ENCODE peak calls at places on chromosomes 4 and X, in five cellular contexts. K is gastrocnemius medialis, U is sigmoid colon, G is ovary, L is transverse colon. H is an unnamed sample.
A peak's percentile ranks its signal among the peaks of the same experiment; 100 is the strongest.

GRCh38 chr4:13367244-13367643 is 116.9 kb downstream of the RAB28 start:
- DNase-seq in G (no peak), U (no peak), L (no peak), K (no peak), H (no peak)

GRCh38 chr4:5969336-5969735 is 48.9 kb downstream of the C4orf50 start:
- DNase-seq in G (no peak), U (peak; percentile 34), L (no peak), K (no peak), H (no peak)

GRCh38 chr4:73871911-73872310 is 2.7 kb downstream of the CXCL1 start:
- DNase-seq in U (no peak), G (no peak), L (no peak), K (no peak), H (no peak)

GRCh38 chrX:80512924-80513323 is 92.7 kb downstream of the TENT5D start:
- DNase-seq in K (no peak), G (no peak), U (no peak), L (no peak), H (no peak)

GRCh38 chrX:119885554-119886428 is 9.9 kb upstream of the AKAP14 start:
- DNase-seq in G (no peak), L (no peak), U (peak; percentile 9), K (no peak), H (no peak)

GRCh38 chr4:105225500-105225899 is 78.8 kb downstream of the TET2 start:
- DNase-seq in U (no peak), K (no peak), G (no peak), L (no peak), H (no peak)

GRCh38 chrX:108537005-108537404 is 97.4 kb downstream of the COL4A5 start:
- DNase-seq in U (no peak), G (no peak), L (no peak), K (no peak), H (no peak)

GRCh38 chr4:140755811-140756291 is 334 bp downstream of the TBC1D9 start:
- DNase-seq in L (peak; percentile 50), U (peak; percentile 74), G (peak; percentile 51), K (no peak), H (peak; percentile 11)

GRCh38 chr4:68375667-68376559 is 26.0 kb upstream of the YTHDC1 start:
- DNase-seq in K (no peak), U (no peak), L (peak; percentile 28), G (no peak), H (no peak)

GRCh38 chr4:173125216-173125812 is 43.3 kb upstream of the GALNT7 start:
- DNase-seq in G (no peak), L (no peak), K (no peak), U (no peak), H (no peak)

GRCh38 chr4:85707591-85707990 is 232.6 kb downstream of the ARHGAP24 start:
- DNase-seq in G (no peak), L (no peak), U (no peak), K (no peak), H (no peak)

GRCh38 chrX:103878466-103879151 is 46.6 kb upstream of the RAB9B start:
- DNase-seq in K (peak; percentile 9), G (no peak), U (no peak), L (no peak), H (no peak)

GRCh38 chr4:10089346-10089745 is 27.3 kb downstream of the WDR1 start:
- DNase-seq in U (no peak), G (no peak), K (peak; percentile 71), L (peak; percentile 88), H (no peak)

GRCh38 chr4:80266267-80266901 is at the start of gene FGF5:
- DNase-seq in L (peak; percentile 36), K (no peak), U (peak; percentile 86), G (no peak), H (no peak)

GRCh38 chr4:169899295-169899694 is 126.9 kb downstream of the MFAP3L start:
- DNase-seq in U (no peak), L (no peak), K (no peak), G (no peak), H (no peak)

GRCh38 chr4:150944660-150945059 is 70.4 kb downstream of the LRBA start:
- DNase-seq in L (no peak), G (no peak), U (no peak), K (no peak), H (no peak)

GRCh38 chrX:38519651-38520050 is 41.7 kb upstream of the TSPAN7 start:
- DNase-seq in G (no peak), L (no peak), K (no peak), U (no peak), H (no peak)

GRCh38 chrX:85084770-85085393 is 81.2 kb downstream of the APOOL start:
- DNase-seq in L (no peak), K (no peak), G (no peak), U (no peak), H (peak; percentile 10)

GRCh38 chr4:18536420-18536819 is 514.9 kb upstream of the LCORL start:
- DNase-seq in L (no peak), G (no peak), K (no peak), U (no peak), H (no peak)

GRCh38 chr4:78878031-78878430 is 61.2 kb downstream of the PAQR3 start:
- DNase-seq in U (no peak), G (no peak), K (no peak), L (no peak), H (no peak)

GRCh38 chr4:78880874-78881492 is 58.3 kb downstream of the PAQR3 start:
- DNase-seq in L (no peak), K (no peak), U (no peak), G (no peak), H (no peak)

GRCh38 chr4:78876568-78877320 is 62.5 kb downstream of the PAQR3 start:
- DNase-seq in K (no peak), G (no peak), U (no peak), L (no peak), H (no peak)
- H3K36me3 ChIP-seq in K (peaks cover 35% of the 10 kb centered on the region), G (no peaks in the 10 kb centered on the region), U (peaks cover 17% of the 10 kb centered on the region), L (peaks cover 29% of the 10 kb centered on the region), H (peaks cover 78% of the 10 kb centered on the region)

DNA sequence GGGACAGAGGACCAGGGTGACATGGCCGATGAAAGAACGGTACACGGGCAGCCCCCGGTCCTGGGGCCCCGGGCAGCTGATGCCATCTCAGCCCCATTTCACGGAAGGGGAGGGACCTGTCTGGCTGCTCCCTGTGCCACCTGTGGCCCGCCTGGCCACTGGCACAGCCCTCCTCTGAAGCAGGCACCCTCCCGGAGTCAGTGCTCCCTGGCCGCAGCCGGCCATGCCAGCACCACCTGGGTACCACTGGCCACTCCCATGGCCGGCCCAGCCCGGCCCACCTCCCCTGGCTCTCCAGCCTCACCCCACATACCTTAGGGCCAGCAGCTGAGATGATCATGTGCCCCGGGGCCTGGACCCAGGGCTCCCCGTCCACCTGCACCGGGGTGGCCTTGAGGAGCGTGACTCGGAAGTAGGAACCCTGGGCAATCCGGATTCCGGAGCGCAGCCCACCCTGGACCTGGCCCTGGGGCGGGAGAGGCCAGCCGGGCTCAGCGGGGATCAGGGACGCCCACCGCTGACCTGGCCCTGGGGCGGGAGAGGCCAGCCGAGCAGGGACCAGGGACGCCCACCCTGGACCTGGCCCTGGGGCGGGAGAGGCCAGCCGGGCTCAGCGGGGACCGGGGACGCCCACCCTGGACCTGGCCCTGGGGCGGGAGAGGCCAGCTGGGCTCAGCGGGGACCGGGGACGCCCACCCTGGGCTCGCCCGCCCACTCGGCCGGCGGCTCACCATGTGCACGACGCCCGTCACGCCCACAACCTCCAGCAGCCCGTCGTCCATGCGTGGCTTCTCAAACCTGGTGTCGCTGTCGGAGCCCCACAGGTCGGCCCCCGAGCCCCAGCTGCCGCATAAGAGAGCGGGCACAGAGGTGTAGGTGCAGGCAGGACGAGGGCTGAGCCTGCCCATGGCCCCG is 12.4 kb downstream of the DGKQ start:
- DNase-seq in K (no peak), L (no peak), U (peak; percentile 65), G (no peak), H (no peak)
- TF ChIP-seq POLR2A in K (no peak), L (no peak), U (no peak), G (no peak), H (no peak)

DNA sequence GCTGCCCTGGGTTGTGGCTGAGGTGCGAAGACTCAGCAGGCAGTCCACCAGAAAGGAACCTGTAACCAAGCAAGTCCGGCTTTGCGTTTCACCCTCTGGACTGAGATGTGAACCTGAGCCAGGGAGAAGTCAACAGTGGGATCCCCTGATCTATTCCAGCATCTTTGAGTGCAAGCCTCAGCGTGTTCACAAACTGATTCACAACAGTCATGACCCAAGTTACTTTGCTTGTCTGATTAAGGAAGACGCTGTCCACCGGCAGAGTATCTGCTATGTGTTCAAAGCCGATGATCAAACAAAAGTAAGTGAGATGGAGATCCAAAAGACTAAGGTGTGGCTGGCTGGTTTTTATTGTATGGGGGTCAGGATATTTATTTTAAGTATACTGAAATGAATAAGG is 11.3 kb downstream of the TBC1D1 start:
- DNase-seq in G (no peak), U (no peak), K (no peak), L (no peak), H (no peak)
- H3K27ac ChIP-seq in G (no peak overlapping the region), U (peak overlapping the region; percentile 32), K (peak overlapping the region; percentile 54), L (no peak overlapping the region), H (no peak overlapping the region)

DNA sequence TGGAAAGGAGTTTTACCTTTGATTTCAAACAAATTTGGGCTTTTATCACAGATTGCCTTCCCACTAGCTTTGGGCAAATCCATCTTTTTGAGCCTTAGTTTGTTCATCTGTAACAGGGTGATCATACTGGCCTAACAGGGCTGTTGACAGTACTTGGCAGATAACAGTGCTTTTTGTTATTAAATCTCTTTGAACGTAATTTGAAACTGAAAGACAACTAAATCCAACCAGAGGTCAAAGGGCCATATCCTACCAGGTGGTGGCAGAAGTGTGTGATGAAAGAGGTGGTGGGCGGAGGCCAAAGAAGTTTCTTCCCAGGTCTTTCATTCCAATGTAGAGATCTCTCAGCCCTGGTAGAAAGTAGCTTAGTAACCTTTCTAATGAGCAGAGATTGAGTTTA is 35.2 kb upstream of the TADA2B start:
- DNase-seq in U (no peak), L (no peak), K (peak; percentile 39), G (no peak), H (no peak)
- H3K36me3 ChIP-seq in U (peaks cover 26% of the 10 kb centered on the region), L (peaks cover 13% of the 10 kb centered on the region), K (peaks cover 11% of the 10 kb centered on the region), G (no peaks in the 10 kb centered on the region), H (peaks cover 2% of the 10 kb centered on the region)

H was measured in tibial nerve.